ENCODE peak calls at places on chromosomes 5 and 9, in nine cellular contexts. One of them, this sample, is unnamed.

GRCh38 chr5:116652903-116653302 is 78.3 kb upstream of the SEMA6A start:
- DNase-seq in foreskin fibroblast: no peak
- DNase-seq in AML-193: no peak
- DNase-seq in nucleus accumbens: no peak
- DNase-seq in caudate nucleus: no peak
- DNase-seq in ELF-1: peak
- DNase-seq in non-pigmented ciliary epithelial cell: no peak
- DNase-seq in T-helper 9 cell: no peak
- DNase-seq in activated naive CD4-positive, alpha-beta T cell treated with anti-CD3 and anti-CD28 coated beads, Interleukin-2, amount 10 ng/mL, durations not matched to agents 7 days and 5 days: no peak
- DNase-seq in this sample: no peak

GRCh38 chr5:138824924-138825863 is 49.9 kb downstream of the LRRTM2 start:
- DNase-seq in foreskin fibroblast: no peak
- DNase-seq in AML-193: peak
- DNase-seq in nucleus accumbens: no peak
- DNase-seq in caudate nucleus: no peak
- DNase-seq in ELF-1: no peak
- DNase-seq in non-pigmented ciliary epithelial cell: no peak
- DNase-seq in T-helper 9 cell: no peak
- DNase-seq in activated naive CD4-positive, alpha-beta T cell treated with anti-CD3 and anti-CD28 coated beads, Interleukin-2, amount 10 ng/mL, durations not matched to agents 7 days and 5 days: no peak
- DNase-seq in this sample: no peak

GRCh38 chr9:91500509-91501011 is 76.9 kb upstream of the NFIL3 start:
- DNase-seq in foreskin fibroblast: peak
- DNase-seq in AML-193: no peak
- DNase-seq in nucleus accumbens: no peak
- DNase-seq in caudate nucleus: no peak
- DNase-seq in ELF-1: no peak
- DNase-seq in non-pigmented ciliary epithelial cell: peak
- DNase-seq in T-helper 9 cell: no peak
- DNase-seq in activated naive CD4-positive, alpha-beta T cell treated with anti-CD3 and anti-CD28 coated beads, Interleukin-2, amount 10 ng/mL, durations not matched to agents 7 days and 5 days: no peak
- DNase-seq in this sample: no peak

GRCh38 chr5:6827815-6828214 is 114.6 kb downstream of the TENT4A start:
- DNase-seq in foreskin fibroblast: no peak
- DNase-seq in AML-193: no peak
- DNase-seq in nucleus accumbens: no peak
- DNase-seq in caudate nucleus: no peak
- DNase-seq in ELF-1: no peak
- DNase-seq in non-pigmented ciliary epithelial cell: no peak
- DNase-seq in T-helper 9 cell: peak
- DNase-seq in activated naive CD4-positive, alpha-beta T cell treated with anti-CD3 and anti-CD28 coated beads, Interleukin-2, amount 10 ng/mL, durations not matched to agents 7 days and 5 days: peak
- DNase-seq in this sample: no peak

GRCh38 chr9:131008563-131008908 is 438 bp upstream of the LAMC3 start:
- DNase-seq in foreskin fibroblast: no peak
- DNase-seq in AML-193: no peak
- DNase-seq in nucleus accumbens: no peak
- DNase-seq in caudate nucleus: no peak
- DNase-seq in ELF-1: no peak
- DNase-seq in non-pigmented ciliary epithelial cell: no peak
- DNase-seq in T-helper 9 cell: no peak
- DNase-seq in activated naive CD4-positive, alpha-beta T cell treated with anti-CD3 and anti-CD28 coated beads, Interleukin-2, amount 10 ng/mL, durations not matched to agents 7 days and 5 days: no peak
- DNase-seq in this sample: no peak

GRCh38 chr5:10030219-10030831 is 219.4 kb downstream of the ATPSCKMT start:
- DNase-seq in foreskin fibroblast: peak
- DNase-seq in AML-193: peak
- DNase-seq in nucleus accumbens: no peak
- DNase-seq in caudate nucleus: no peak
- DNase-seq in ELF-1: peak
- DNase-seq in non-pigmented ciliary epithelial cell: no peak
- DNase-seq in T-helper 9 cell: no peak
- DNase-seq in activated naive CD4-positive, alpha-beta T cell treated with anti-CD3 and anti-CD28 coated beads, Interleukin-2, amount 10 ng/mL, durations not matched to agents 7 days and 5 days: no peak
- DNase-seq in this sample: no peak

GRCh38 chr9:30758726-30759446 is 1625.6 kb upstream of the ACO1 start:
- DNase-seq in foreskin fibroblast: no peak
- DNase-seq in AML-193: no peak
- DNase-seq in nucleus accumbens: no peak
- DNase-seq in caudate nucleus: no peak
- DNase-seq in ELF-1: no peak
- DNase-seq in non-pigmented ciliary epithelial cell: no peak
- DNase-seq in T-helper 9 cell: no peak
- DNase-seq in activated naive CD4-positive, alpha-beta T cell treated with anti-CD3 and anti-CD28 coated beads, Interleukin-2, amount 10 ng/mL, durations not matched to agents 7 days and 5 days: no peak
- DNase-seq in this sample: peak

GRCh38 chr9:133758228-133758627 is 20.1 kb upstream of the SARDH start:
- DNase-seq in foreskin fibroblast: no peak
- DNase-seq in AML-193: no peak
- DNase-seq in nucleus accumbens: no peak
- DNase-seq in caudate nucleus: no peak
- DNase-seq in ELF-1: no peak
- DNase-seq in non-pigmented ciliary epithelial cell: no peak
- DNase-seq in T-helper 9 cell: no peak
- DNase-seq in activated naive CD4-positive, alpha-beta T cell treated with anti-CD3 and anti-CD28 coated beads, Interleukin-2, amount 10 ng/mL, durations not matched to agents 7 days and 5 days: no peak
- DNase-seq in this sample: peak

GRCh38 chr9:134968011-134968822 is 50.5 kb upstream of the FCN1 start:
- DNase-seq in foreskin fibroblast: peak
- DNase-seq in AML-193: no peak
- DNase-seq in nucleus accumbens: no peak
- DNase-seq in caudate nucleus: no peak
- DNase-seq in ELF-1: peak
- DNase-seq in non-pigmented ciliary epithelial cell: no peak
- DNase-seq in T-helper 9 cell: no peak
- DNase-seq in activated naive CD4-positive, alpha-beta T cell treated with anti-CD3 and anti-CD28 coated beads, Interleukin-2, amount 10 ng/mL, durations not matched to agents 7 days and 5 days: peak
- DNase-seq in this sample: no peak

GRCh38 chr5:168706655-168707069 is 127.5 kb upstream of the PANK3 start:
- DNase-seq in foreskin fibroblast: peak
- DNase-seq in AML-193: no peak
- DNase-seq in nucleus accumbens: peak
- DNase-seq in caudate nucleus: peak
- DNase-seq in ELF-1: peak
- DNase-seq in non-pigmented ciliary epithelial cell: no peak
- DNase-seq in T-helper 9 cell: no peak
- DNase-seq in activated naive CD4-positive, alpha-beta T cell treated with anti-CD3 and anti-CD28 coated beads, Interleukin-2, amount 10 ng/mL, durations not matched to agents 7 days and 5 days: peak
- DNase-seq in this sample: peak

GRCh38 chr9:109198736-109199384 is 31.8 kb upstream of the FRRS1L start:
- DNase-seq in foreskin fibroblast: no peak
- DNase-seq in AML-193: no peak
- DNase-seq in nucleus accumbens: no peak
- DNase-seq in caudate nucleus: no peak
- DNase-seq in ELF-1: peak
- DNase-seq in non-pigmented ciliary epithelial cell: no peak
- DNase-seq in T-helper 9 cell: no peak
- DNase-seq in activated naive CD4-positive, alpha-beta T cell treated with anti-CD3 and anti-CD28 coated beads, Interleukin-2, amount 10 ng/mL, durations not matched to agents 7 days and 5 days: no peak
- DNase-seq in this sample: no peak

GRCh38 chr9:123265833-123266232 is 2.6 kb downstream of the STRBP start:
- DNase-seq in foreskin fibroblast: no peak
- DNase-seq in AML-193: no peak
- DNase-seq in nucleus accumbens: no peak
- DNase-seq in caudate nucleus: no peak
- DNase-seq in ELF-1: no peak
- DNase-seq in non-pigmented ciliary epithelial cell: no peak
- DNase-seq in T-helper 9 cell: no peak
- DNase-seq in activated naive CD4-positive, alpha-beta T cell treated with anti-CD3 and anti-CD28 coated beads, Interleukin-2, amount 10 ng/mL, durations not matched to agents 7 days and 5 days: no peak
- DNase-seq in this sample: no peak

GRCh38 chr5:73678322-73678740 is 52.3 kb downstream of the ARHGEF28 start:
- DNase-seq in foreskin fibroblast: no peak
- DNase-seq in AML-193: no peak
- DNase-seq in nucleus accumbens: no peak
- DNase-seq in caudate nucleus: no peak
- DNase-seq in ELF-1: no peak
- DNase-seq in non-pigmented ciliary epithelial cell: no peak
- DNase-seq in T-helper 9 cell: no peak
- DNase-seq in activated naive CD4-positive, alpha-beta T cell treated with anti-CD3 and anti-CD28 coated beads, Interleukin-2, amount 10 ng/mL, durations not matched to agents 7 days and 5 days: no peak
- DNase-seq in this sample: no peak

GRCh38 chr9:137447722-137448568 is 6.8 kb upstream of the ENTPD8 start:
- DNase-seq in foreskin fibroblast: no peak
- DNase-seq in AML-193: no peak
- DNase-seq in nucleus accumbens: no peak
- DNase-seq in caudate nucleus: peak
- DNase-seq in ELF-1: no peak
- DNase-seq in non-pigmented ciliary epithelial cell: no peak
- DNase-seq in T-helper 9 cell: no peak
- DNase-seq in activated naive CD4-positive, alpha-beta T cell treated with anti-CD3 and anti-CD28 coated beads, Interleukin-2, amount 10 ng/mL, durations not matched to agents 7 days and 5 days: no peak
- DNase-seq in this sample: peak

GRCh38 chr9:1458503-1458902 is 408.3 kb downstream of the DMRT2 start:
- DNase-seq in foreskin fibroblast: peak
- DNase-seq in AML-193: no peak
- DNase-seq in nucleus accumbens: no peak
- DNase-seq in caudate nucleus: no peak
- DNase-seq in ELF-1: no peak
- DNase-seq in non-pigmented ciliary epithelial cell: peak
- DNase-seq in T-helper 9 cell: no peak
- DNase-seq in activated naive CD4-positive, alpha-beta T cell treated with anti-CD3 and anti-CD28 coated beads, Interleukin-2, amount 10 ng/mL, durations not matched to agents 7 days and 5 days: no peak
- DNase-seq in this sample: no peak

GRCh38 chr5:31504520-31504919 is 27.4 kb downstream of the DROSHA start:
- DNase-seq in foreskin fibroblast: no peak
- DNase-seq in AML-193: no peak
- DNase-seq in nucleus accumbens: no peak
- DNase-seq in caudate nucleus: no peak
- DNase-seq in ELF-1: no peak
- DNase-seq in non-pigmented ciliary epithelial cell: no peak
- DNase-seq in T-helper 9 cell: no peak
- DNase-seq in activated naive CD4-positive, alpha-beta T cell treated with anti-CD3 and anti-CD28 coated beads, Interleukin-2, amount 10 ng/mL, durations not matched to agents 7 days and 5 days: no peak
- DNase-seq in this sample: no peak

GRCh38 chr5:180670586-180671359 is 21.4 kb upstream of the FLT4 start:
- DNase-seq in foreskin fibroblast: no peak
- DNase-seq in AML-193: peak
- DNase-seq in nucleus accumbens: peak
- DNase-seq in caudate nucleus: peak
- DNase-seq in ELF-1: peak
- DNase-seq in non-pigmented ciliary epithelial cell: peak
- DNase-seq in T-helper 9 cell: no peak
- DNase-seq in activated naive CD4-positive, alpha-beta T cell treated with anti-CD3 and anti-CD28 coated beads, Interleukin-2, amount 10 ng/mL, durations not matched to agents 7 days and 5 days: peak
- DNase-seq in this sample: peak

GRCh38 chr9:124946167-124946566 is 5.3 kb upstream of the GOLGA1 start:
- DNase-seq in foreskin fibroblast: no peak
- DNase-seq in AML-193: no peak
- DNase-seq in nucleus accumbens: no peak
- DNase-seq in caudate nucleus: no peak
- DNase-seq in ELF-1: no peak
- DNase-seq in non-pigmented ciliary epithelial cell: no peak
- DNase-seq in T-helper 9 cell: no peak
- DNase-seq in activated naive CD4-positive, alpha-beta T cell treated with anti-CD3 and anti-CD28 coated beads, Interleukin-2, amount 10 ng/mL, durations not matched to agents 7 days and 5 days: no peak
- DNase-seq in this sample: no peak

GRCh38 chr5:172834570-172835245 is 657 bp downstream of the ERGIC1 start:
- DNase-seq in foreskin fibroblast: no peak
- DNase-seq in AML-193: no peak
- DNase-seq in nucleus accumbens: peak
- DNase-seq in caudate nucleus: peak
- DNase-seq in ELF-1: peak
- DNase-seq in non-pigmented ciliary epithelial cell: no peak
- DNase-seq in T-helper 9 cell: no peak
- DNase-seq in activated naive CD4-positive, alpha-beta T cell treated with anti-CD3 and anti-CD28 coated beads, Interleukin-2, amount 10 ng/mL, durations not matched to agents 7 days and 5 days: peak
- DNase-seq in this sample: peak

GRCh38 chr5:322281-322941 is 897 bp downstream of the AHRR start:
- DNase-seq in foreskin fibroblast: peak
- DNase-seq in AML-193: no peak
- DNase-seq in nucleus accumbens: no peak
- DNase-seq in caudate nucleus: no peak
- DNase-seq in ELF-1: no peak
- DNase-seq in non-pigmented ciliary epithelial cell: no peak
- DNase-seq in T-helper 9 cell: no peak
- DNase-seq in activated naive CD4-positive, alpha-beta T cell treated with anti-CD3 and anti-CD28 coated beads, Interleukin-2, amount 10 ng/mL, durations not matched to agents 7 days and 5 days: peak
- DNase-seq in this sample: no peak

GRCh38 chr9:91803143-91803940 is 146.7 kb downstream of the ROR2 start:
- DNase-seq in foreskin fibroblast: peak
- DNase-seq in AML-193: no peak
- DNase-seq in nucleus accumbens: no peak
- DNase-seq in caudate nucleus: no peak
- DNase-seq in ELF-1: no peak
- DNase-seq in non-pigmented ciliary epithelial cell: no peak
- DNase-seq in T-helper 9 cell: no peak
- DNase-seq in activated naive CD4-positive, alpha-beta T cell treated with anti-CD3 and anti-CD28 coated beads, Interleukin-2, amount 10 ng/mL, durations not matched to agents 7 days and 5 days: no peak
- DNase-seq in this sample: no peak

GRCh38 chr5:8418049-8418426 is 549.1 kb downstream of the MTRR start:
- DNase-seq in foreskin fibroblast: no peak
- DNase-seq in AML-193: no peak
- DNase-seq in nucleus accumbens: no peak
- DNase-seq in caudate nucleus: no peak
- DNase-seq in ELF-1: no peak
- DNase-seq in non-pigmented ciliary epithelial cell: no peak
- DNase-seq in T-helper 9 cell: no peak
- DNase-seq in activated naive CD4-positive, alpha-beta T cell treated with anti-CD3 and anti-CD28 coated beads, Interleukin-2, amount 10 ng/mL, durations not matched to agents 7 days and 5 days: no peak
- DNase-seq in this sample: no peak

GRCh38 chr9:109411818-109412352 is 86.2 kb downstream of the PTPN3 start:
- DNase-seq in foreskin fibroblast: peak
- DNase-seq in AML-193: peak
- DNase-seq in nucleus accumbens: no peak
- DNase-seq in caudate nucleus: no peak
- DNase-seq in ELF-1: no peak
- DNase-seq in non-pigmented ciliary epithelial cell: no peak
- DNase-seq in T-helper 9 cell: no peak
- DNase-seq in activated naive CD4-positive, alpha-beta T cell treated with anti-CD3 and anti-CD28 coated beads, Interleukin-2, amount 10 ng/mL, durations not matched to agents 7 days and 5 days: peak
- DNase-seq in this sample: no peak

GRCh38 chr5:74233571-74233970 is 407.0 kb downstream of the ENC1 start:
- DNase-seq in foreskin fibroblast: peak
- DNase-seq in AML-193: no peak
- DNase-seq in nucleus accumbens: no peak
- DNase-seq in caudate nucleus: no peak
- DNase-seq in ELF-1: no peak
- DNase-seq in non-pigmented ciliary epithelial cell: peak
- DNase-seq in T-helper 9 cell: no peak
- DNase-seq in activated naive CD4-positive, alpha-beta T cell treated with anti-CD3 and anti-CD28 coated beads, Interleukin-2, amount 10 ng/mL, durations not matched to agents 7 days and 5 days: no peak
- DNase-seq in this sample: no peak

GRCh38 chr5:143352691-143353090 is 50.8 kb downstream of the NR3C1 start:
- DNase-seq in foreskin fibroblast: no peak
- DNase-seq in AML-193: no peak
- DNase-seq in nucleus accumbens: no peak
- DNase-seq in caudate nucleus: no peak
- DNase-seq in ELF-1: no peak
- DNase-seq in non-pigmented ciliary epithelial cell: no peak
- DNase-seq in T-helper 9 cell: no peak
- DNase-seq in activated naive CD4-positive, alpha-beta T cell treated with anti-CD3 and anti-CD28 coated beads, Interleukin-2, amount 10 ng/mL, durations not matched to agents 7 days and 5 days: peak
- DNase-seq in this sample: no peak

GRCh38 chr9:32260481-32260880 is 124.0 kb upstream of the ACO1 start:
- DNase-seq in foreskin fibroblast: no peak
- DNase-seq in AML-193: no peak
- DNase-seq in nucleus accumbens: no peak
- DNase-seq in caudate nucleus: no peak
- DNase-seq in ELF-1: no peak
- DNase-seq in non-pigmented ciliary epithelial cell: no peak
- DNase-seq in T-helper 9 cell: no peak
- DNase-seq in activated naive CD4-positive, alpha-beta T cell treated with anti-CD3 and anti-CD28 coated beads, Interleukin-2, amount 10 ng/mL, durations not matched to agents 7 days and 5 days: no peak
- DNase-seq in this sample: no peak

GRCh38 chr9:16321461-16322119 is 548.9 kb downstream of the BNC2 start:
- DNase-seq in foreskin fibroblast: peak
- DNase-seq in AML-193: no peak
- DNase-seq in nucleus accumbens: peak
- DNase-seq in caudate nucleus: peak
- DNase-seq in ELF-1: peak
- DNase-seq in non-pigmented ciliary epithelial cell: no peak
- DNase-seq in T-helper 9 cell: no peak
- DNase-seq in activated naive CD4-positive, alpha-beta T cell treated with anti-CD3 and anti-CD28 coated beads, Interleukin-2, amount 10 ng/mL, durations not matched to agents 7 days and 5 days: no peak
- DNase-seq in this sample: no peak

GRCh38 chr5:127746756-127747155 is 43.6 kb downstream of the CCDC192 start:
- DNase-seq in foreskin fibroblast: no peak
- DNase-seq in AML-193: peak
- DNase-seq in nucleus accumbens: no peak
- DNase-seq in caudate nucleus: no peak
- DNase-seq in ELF-1: no peak
- DNase-seq in non-pigmented ciliary epithelial cell: no peak
- DNase-seq in T-helper 9 cell: no peak
- DNase-seq in activated naive CD4-positive, alpha-beta T cell treated with anti-CD3 and anti-CD28 coated beads, Interleukin-2, amount 10 ng/mL, durations not matched to agents 7 days and 5 days: no peak
- DNase-seq in this sample: no peak

GRCh38 chr5:66306105-66306843 is 162.2 kb downstream of the SREK1 start:
- DNase-seq in foreskin fibroblast: peak
- DNase-seq in AML-193: peak
- DNase-seq in nucleus accumbens: peak
- DNase-seq in caudate nucleus: peak
- DNase-seq in ELF-1: peak
- DNase-seq in non-pigmented ciliary epithelial cell: peak
- DNase-seq in T-helper 9 cell: no peak
- DNase-seq in activated naive CD4-positive, alpha-beta T cell treated with anti-CD3 and anti-CD28 coated beads, Interleukin-2, amount 10 ng/mL, durations not matched to agents 7 days and 5 days: peak
- DNase-seq in this sample: no peak

GRCh38 chr5:163433271-163433670 is 4.1 kb upstream of the CCNG1 start:
- DNase-seq in foreskin fibroblast: no peak
- DNase-seq in AML-193: no peak
- DNase-seq in nucleus accumbens: no peak
- DNase-seq in caudate nucleus: no peak
- DNase-seq in ELF-1: no peak
- DNase-seq in non-pigmented ciliary epithelial cell: no peak
- DNase-seq in T-helper 9 cell: no peak
- DNase-seq in activated naive CD4-positive, alpha-beta T cell treated with anti-CD3 and anti-CD28 coated beads, Interleukin-2, amount 10 ng/mL, durations not matched to agents 7 days and 5 days: no peak
- DNase-seq in this sample: no peak

GRCh38 chr5:113044776-113045175 is 68.2 kb downstream of the DCP2 start:
- DNase-seq in foreskin fibroblast: no peak
- DNase-seq in AML-193: no peak
- DNase-seq in nucleus accumbens: no peak
- DNase-seq in caudate nucleus: no peak
- DNase-seq in ELF-1: no peak
- DNase-seq in non-pigmented ciliary epithelial cell: no peak
- DNase-seq in T-helper 9 cell: no peak
- DNase-seq in activated naive CD4-positive, alpha-beta T cell treated with anti-CD3 and anti-CD28 coated beads, Interleukin-2, amount 10 ng/mL, durations not matched to agents 7 days and 5 days: no peak
- DNase-seq in this sample: no peak

This sample was measured in posterior cingulate gyrus.